ENCODE peak calls at places on chromosomes 3 and 15, in five cellular contexts. Q is GM23248, S is spleen, A is psoas muscle, M is upper lobe of right lung. I is an unnamed sample. For H3K4me1, the result is how much of the 10 kb centered on the place peaks cover.

GRCh38 chr3:14253022-14253761 is 74.6 kb downstream of the LSM3 start:
- DNase-seq in A (peak), M (no peak), Q (peak), S (no peak), I (no peak)

GRCh38 chr3:76554717-76555116 is 485.2 kb upstream of the ROBO2 start:
- DNase-seq in A (no peak), Q (peak), M (no peak), S (no peak), I (peak)

GRCh38 chr3:53956591-53956990 is 64.9 kb upstream of the SELENOK start:
- DNase-seq in A (no peak), M (no peak), S (no peak), Q (no peak), I (no peak)

GRCh38 chr3:95901948-95902347 is 912.4 kb upstream of the EPHA6 start:
- DNase-seq in S (no peak), A (no peak), Q (no peak), M (no peak), I (no peak)

GRCh38 chr15:44101944-44102343 is 93.1 kb downstream of the FRMD5 start:
- DNase-seq in S (no peak), A (no peak), M (no peak), Q (peak), I (peak)

GRCh38 chr3:31875437-31875836 is 105.6 kb downstream of the OSBPL10 start:
- DNase-seq in A (no peak), Q (no peak), S (no peak), M (no peak), I (no peak)

GRCh38 chr3:102646557-102646956 is 211.7 kb downstream of the ZPLD1 start:
- DNase-seq in A (no peak), Q (no peak), M (no peak), S (no peak), I (no peak)

GRCh38 chr3:13019243-13019701 is 54.0 kb downstream of the IQSEC1 start:
- DNase-seq in A (peak), S (peak), M (no peak), Q (peak), I (peak)

GRCh38 chr15:95620934-95621579 is 709.4 kb upstream of the NR2F2 start:
- DNase-seq in S (no peak), Q (peak), M (no peak), A (no peak), I (no peak)

GRCh38 chr3:30952786-30953185 is 58.3 kb upstream of the GADL1 start:
- DNase-seq in A (no peak), M (no peak), Q (peak), S (no peak), I (no peak)

GRCh38 chr3:122322095-122323075 is 2.7 kb upstream of the CSTA start:
- DNase-seq in S (no peak), Q (no peak), A (no peak), M (no peak), I (no peak)

GRCh38 chr3:194484614-194485013 is 2.2 kb downstream of the ATP13A3 start:
- DNase-seq in S (peak), A (no peak), Q (no peak), M (no peak), I (no peak)
- H3K4me1 ChIP-seq in S (half or more), A (under half), Q (half or more), M (under half), I (under half)

DNA sequence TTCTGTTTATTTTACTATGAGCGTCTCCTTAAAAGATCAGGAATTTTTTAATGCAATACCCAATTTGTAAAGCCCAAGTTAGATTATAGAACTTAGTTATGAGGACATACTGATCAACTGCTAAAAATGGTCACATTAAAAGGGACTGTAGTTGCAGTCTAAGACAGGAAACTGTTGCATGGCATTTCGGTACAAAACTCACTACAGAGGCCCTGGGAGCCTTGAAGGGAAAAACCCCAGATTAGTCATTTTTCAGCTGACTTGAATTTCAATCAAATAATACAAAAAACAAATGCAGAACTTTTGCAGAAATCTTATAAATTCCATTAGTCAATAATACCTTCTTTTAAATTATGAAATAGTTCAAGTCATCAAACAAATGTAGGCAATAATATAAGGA is 6.9 kb upstream of the PTX3 start:
- DNase-seq in A (no peak), M (no peak), Q (peak), S (no peak), I (no peak)
- H3K4me1 ChIP-seq in A (under half), M (under half), Q (under half), S (under half), I (under half)

DNA sequence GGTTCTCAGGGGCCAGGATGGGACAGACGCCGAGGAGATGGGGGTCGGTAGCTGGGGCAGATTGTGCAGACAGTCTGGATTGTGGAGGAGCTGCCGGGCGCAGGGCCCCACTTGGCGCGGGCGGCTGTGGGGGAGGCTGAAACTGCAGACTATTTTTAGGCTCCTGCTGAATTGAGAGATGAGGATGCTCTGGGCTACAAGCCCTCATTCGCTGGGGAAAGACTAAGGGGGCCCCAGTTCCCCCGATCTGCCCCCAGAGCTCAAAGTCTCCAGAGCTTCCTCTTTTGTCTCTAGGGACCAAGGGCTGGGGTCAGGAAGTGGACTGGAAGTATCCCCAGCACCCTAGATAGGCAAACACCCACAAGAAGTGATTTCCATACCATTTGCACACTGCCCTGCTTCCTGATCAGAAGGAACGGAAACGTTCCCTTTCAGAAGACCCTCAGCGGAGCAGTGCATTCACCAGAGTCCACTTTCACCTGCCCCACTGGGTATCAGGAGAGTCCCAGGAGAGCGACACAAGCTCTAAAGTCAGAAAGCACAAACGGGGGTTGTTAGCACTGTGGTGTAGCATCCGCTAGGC is 29.7 kb downstream of the SEMA7A start:
- DNase-seq in M (no peak), S (no peak), Q (no peak), A (no peak), I (no peak)
- H3K4me1 ChIP-seq in M (under half), S (half or more), Q (half or more), A (under half), I (under half)

GRCh38 chr3:50599716-50600118 is 11.9 kb downstream of the CISH start:
- DNase-seq in Q (peak), M (no peak), A (no peak), S (no peak), I (no peak)

GRCh38 chr3:50599115-50599715 is 12.4 kb downstream of the CISH start:
- DNase-seq in S (no peak), M (peak), A (no peak), Q (no peak), I (no peak)

GRCh38 chr3:50602675-50603191 is 8.8 kb downstream of the CISH start:
- DNase-seq in M (no peak), S (no peak), Q (no peak), A (peak), I (peak)

GRCh38 chr3:50600141-50600753 is 11.3 kb downstream of the CISH start:
- DNase-seq in Q (no peak), S (no peak), M (peak), A (no peak), I (no peak)

GRCh38 chr3:50600841-50601591 is 10.6 kb downstream of the CISH start:
- DNase-seq in A (peak), Q (peak), M (peak), S (peak), I (peak)
- H3K4me1 ChIP-seq in A (half or more), Q (under half), M (half or more), S (half or more), I (under half)

GRCh38 chr3:46112296-46112695 is 85.0 kb upstream of the XCR1 start:
- DNase-seq in M (no peak), S (no peak), A (no peak), Q (no peak), I (peak)

GRCh38 chr3:46113608-46114007 is 86.3 kb upstream of the XCR1 start:
- DNase-seq in Q (no peak), A (no peak), M (no peak), S (no peak), I (no peak)

GRCh38 chr3:46112984-46113383 is 85.7 kb upstream of the XCR1 start:
- DNase-seq in A (no peak), Q (no peak), S (no peak), M (no peak), I (peak)

GRCh38 chr3:46110701-46111493 is 83.6 kb upstream of the XCR1 start:
- DNase-seq in S (no peak), M (no peak), A (no peak), Q (peak), I (peak)

DNA sequence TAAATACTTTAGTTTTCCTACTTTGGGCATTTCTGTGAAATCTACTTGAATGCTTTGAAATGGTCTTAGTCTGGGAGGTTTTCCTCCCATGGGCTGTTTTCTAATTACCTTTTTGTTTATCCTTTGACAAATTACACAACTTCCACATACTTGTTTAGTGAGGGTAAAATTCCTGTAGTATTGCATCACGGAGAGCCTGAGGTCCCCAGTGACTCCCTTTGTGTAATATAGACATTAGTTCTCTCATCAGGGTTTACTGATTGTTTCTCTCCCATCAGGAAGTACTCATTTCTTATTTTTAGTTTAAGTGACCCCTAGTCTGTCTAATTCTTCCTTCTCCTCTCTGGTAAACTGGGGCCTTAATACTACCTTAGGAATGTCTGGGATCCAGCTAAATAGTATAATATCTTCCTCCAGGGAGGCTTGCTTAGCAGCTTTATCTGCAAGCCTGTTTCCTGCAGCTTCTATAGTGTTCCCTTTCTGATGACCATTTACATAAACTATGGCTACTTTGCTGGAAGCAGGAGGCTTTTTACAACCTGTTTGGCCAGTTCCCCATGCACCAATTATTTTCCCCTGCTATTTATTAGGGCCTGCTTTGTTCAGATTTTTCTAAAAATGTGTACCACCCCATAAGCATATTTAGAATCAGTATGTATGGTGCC is 87.2 kb upstream of the XCR1 start:
- DNase-seq in Q (peak), M (no peak), S (no peak), A (no peak), I (peak)
- H3K4me1 ChIP-seq in Q (under half), M (under half), S (under half), A (under half), I (under half)

GRCh38 chr3:16382852-16383251 is 117.8 kb downstream of the OXNAD1 start:
- DNase-seq in M (no peak), A (no peak), S (no peak), Q (no peak), I (no peak)
- H3K4me1 ChIP-seq in M (under half), A (under half), S (under half), Q (under half), I (under half)

DNA sequence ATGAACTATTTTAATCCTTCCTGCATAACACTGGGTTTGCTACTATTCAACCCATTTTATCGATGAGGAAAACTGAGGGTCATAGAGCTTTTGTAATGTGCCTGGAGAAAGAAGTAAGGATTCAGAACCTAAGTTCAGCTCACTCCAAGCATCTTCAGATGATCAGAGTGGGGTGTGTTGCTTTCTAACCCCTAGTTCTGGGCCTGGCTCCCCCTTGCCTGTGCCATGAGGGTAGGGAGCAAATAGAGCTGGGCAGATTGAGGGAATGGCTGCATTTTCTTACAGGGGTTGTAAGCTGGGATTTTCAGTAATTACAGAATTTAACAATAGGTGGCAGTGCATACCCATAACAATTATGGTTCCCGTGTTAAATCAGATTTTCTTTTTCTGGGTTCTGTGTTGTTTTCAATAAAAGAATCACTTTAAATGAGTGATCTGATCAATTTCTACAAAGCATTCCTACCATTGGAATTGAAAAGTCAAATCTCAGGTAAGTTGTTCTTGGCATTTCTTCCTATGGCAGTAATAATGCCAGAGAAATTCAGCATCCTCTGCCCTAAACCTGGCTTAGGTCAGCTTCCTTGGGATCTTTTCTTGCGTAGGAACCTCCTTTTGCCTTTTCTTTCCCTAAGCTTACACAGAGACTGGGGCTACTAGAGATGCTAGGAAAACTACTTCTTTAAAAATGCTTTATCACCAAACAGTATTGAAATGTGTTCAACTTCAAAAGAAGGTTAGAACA is 103.8 kb upstream of the IL12A start:
- DNase-seq in Q (peak), A (no peak), S (no peak), M (no peak), I (no peak)
- H3K4me1 ChIP-seq in Q (under half), A (half or more), S (under half), M (under half), I (under half)

DNA sequence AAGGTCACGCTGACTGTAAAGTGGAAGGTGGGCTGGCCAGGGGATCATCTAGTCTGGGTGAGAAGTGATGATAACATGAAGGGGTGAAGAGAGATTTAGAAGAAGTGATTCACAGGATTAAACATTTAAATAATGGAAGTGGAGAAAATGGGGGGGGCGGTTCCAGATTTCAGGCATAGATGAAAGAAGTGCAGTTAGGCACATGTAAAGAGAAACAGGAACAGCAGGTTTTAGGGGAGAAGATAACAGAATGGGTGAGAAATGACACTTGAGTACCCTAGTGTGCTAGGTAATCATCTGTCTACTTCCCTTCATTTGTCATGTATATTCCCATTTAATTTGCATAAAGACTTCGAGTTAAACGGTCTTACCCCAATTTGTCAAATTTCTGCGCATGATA is 15.3 kb downstream of the B3GNT5 start:
- DNase-seq in Q (no peak), S (no peak), M (no peak), A (no peak), I (no peak)
- H3K4me1 ChIP-seq in Q (under half), S (under half), M (under half), A (half or more), I (under half)

I was measured in foreskin keratinocyte.